ENCODE peak calls at places on chromosomes 2 and 18, in nine cellular contexts. One of them, this sample, is unnamed.

GRCh38 chr2:120470041-120470716 is 124.2 kb downstream of the INHBB start:
- DNase-seq in ovary: peak
- DNase-seq in heart left ventricle: peak
- DNase-seq in nephron progenitor cell: no peak
- DNase-seq in HFF-Myc: peak
- DNase-seq in breast epithelium: peak
- DNase-seq in A673: no peak
- DNase-seq in cardiac fibroblast: peak
- DNase-seq in lower leg skin: peak
- DNase-seq in this sample: no peak

GRCh38 chr2:68994864-68995263 is 18.1 kb upstream of the ANTXR1 start:
- DNase-seq in ovary: no peak
- DNase-seq in heart left ventricle: peak
- DNase-seq in nephron progenitor cell: no peak
- DNase-seq in HFF-Myc: no peak
- DNase-seq in breast epithelium: no peak
- DNase-seq in A673: no peak
- DNase-seq in cardiac fibroblast: peak
- DNase-seq in lower leg skin: peak
- DNase-seq in this sample: no peak

GRCh38 chr2:109647636-109648035 is 33.5 kb downstream of the SOWAHC start:
- DNase-seq in ovary: no peak
- DNase-seq in heart left ventricle: no peak
- DNase-seq in nephron progenitor cell: no peak
- DNase-seq in HFF-Myc: no peak
- DNase-seq in breast epithelium: no peak
- DNase-seq in A673: no peak
- DNase-seq in cardiac fibroblast: peak
- DNase-seq in lower leg skin: no peak
- DNase-seq in this sample: no peak

GRCh38 chr2:20620696-20621365 is 30.1 kb downstream of the HS1BP3 start:
- DNase-seq in ovary: no peak
- DNase-seq in heart left ventricle: peak
- DNase-seq in nephron progenitor cell: no peak
- DNase-seq in HFF-Myc: no peak
- DNase-seq in breast epithelium: peak
- DNase-seq in A673: no peak
- DNase-seq in cardiac fibroblast: no peak
- DNase-seq in lower leg skin: no peak
- DNase-seq in this sample: no peak

GRCh38 chr2:63827749-63828148 is 13.9 kb upstream of the UGP2 start:
- DNase-seq in ovary: no peak
- DNase-seq in heart left ventricle: no peak
- DNase-seq in nephron progenitor cell: no peak
- DNase-seq in HFF-Myc: no peak
- DNase-seq in breast epithelium: no peak
- DNase-seq in A673: no peak
- DNase-seq in cardiac fibroblast: peak
- DNase-seq in lower leg skin: no peak
- DNase-seq in this sample: no peak

GRCh38 chr2:129318581-129319421 is 660.7 kb upstream of the RAB6C start:
- DNase-seq in ovary: no peak
- DNase-seq in heart left ventricle: no peak
- DNase-seq in nephron progenitor cell: peak
- DNase-seq in HFF-Myc: no peak
- DNase-seq in breast epithelium: no peak
- DNase-seq in A673: no peak
- DNase-seq in cardiac fibroblast: peak
- DNase-seq in lower leg skin: no peak
- DNase-seq in this sample: no peak

GRCh38 chr18:63025251-63025710 is 294.3 kb downstream of the BCL2 start:
- DNase-seq in ovary: peak
- DNase-seq in heart left ventricle: no peak
- DNase-seq in nephron progenitor cell: peak
- DNase-seq in HFF-Myc: no peak
- DNase-seq in breast epithelium: peak
- DNase-seq in A673: peak
- DNase-seq in cardiac fibroblast: peak
- DNase-seq in lower leg skin: no peak
- DNase-seq in this sample: no peak

GRCh38 chr18:76494541-76495403 is at the start of gene ZNF516:
- DNase-seq in ovary: peak
- DNase-seq in heart left ventricle: peak
- DNase-seq in nephron progenitor cell: peak
- DNase-seq in HFF-Myc: no peak
- DNase-seq in breast epithelium: no peak
- DNase-seq in A673: peak
- DNase-seq in cardiac fibroblast: peak
- DNase-seq in lower leg skin: no peak
- DNase-seq in this sample: no peak

GRCh38 chr2:79100301-79100700 is 12.5 kb upstream of the REG1B start:
- DNase-seq in ovary: no peak
- DNase-seq in heart left ventricle: no peak
- DNase-seq in nephron progenitor cell: no peak
- DNase-seq in HFF-Myc: no peak
- DNase-seq in breast epithelium: no peak
- DNase-seq in A673: no peak
- DNase-seq in cardiac fibroblast: no peak
- DNase-seq in lower leg skin: no peak
- DNase-seq in this sample: no peak

GRCh38 chr18:23810396-23810795 is 121.1 kb downstream of the LAMA3 start:
- DNase-seq in ovary: no peak
- DNase-seq in heart left ventricle: no peak
- DNase-seq in nephron progenitor cell: no peak
- DNase-seq in HFF-Myc: no peak
- DNase-seq in breast epithelium: no peak
- DNase-seq in A673: no peak
- DNase-seq in cardiac fibroblast: no peak
- DNase-seq in lower leg skin: no peak
- DNase-seq in this sample: no peak

GRCh38 chr2:73176205-73176880 is 26.0 kb upstream of the NOTO start:
- DNase-seq in ovary: peak
- DNase-seq in heart left ventricle: no peak
- DNase-seq in nephron progenitor cell: peak
- DNase-seq in HFF-Myc: no peak
- DNase-seq in breast epithelium: no peak
- DNase-seq in A673: peak
- DNase-seq in cardiac fibroblast: no peak
- DNase-seq in lower leg skin: no peak
- DNase-seq in this sample: no peak

GRCh38 chr18:45569566-45569965 is 45.7 kb upstream of the SLC14A2 start:
- DNase-seq in ovary: no peak
- DNase-seq in heart left ventricle: no peak
- DNase-seq in nephron progenitor cell: no peak
- DNase-seq in HFF-Myc: no peak
- DNase-seq in breast epithelium: no peak
- DNase-seq in A673: no peak
- DNase-seq in cardiac fibroblast: no peak
- DNase-seq in lower leg skin: no peak
- DNase-seq in this sample: no peak

GRCh38 chr18:45571161-45571560 is 44.1 kb upstream of the SLC14A2 start:
- DNase-seq in ovary: no peak
- DNase-seq in heart left ventricle: no peak
- DNase-seq in nephron progenitor cell: no peak
- DNase-seq in HFF-Myc: no peak
- DNase-seq in breast epithelium: no peak
- DNase-seq in A673: no peak
- DNase-seq in cardiac fibroblast: no peak
- DNase-seq in lower leg skin: no peak
- DNase-seq in this sample: no peak

GRCh38 chr18:45568017-45568416 is 47.3 kb upstream of the SLC14A2 start:
- DNase-seq in ovary: no peak
- DNase-seq in heart left ventricle: no peak
- DNase-seq in nephron progenitor cell: no peak
- DNase-seq in HFF-Myc: no peak
- DNase-seq in breast epithelium: no peak
- DNase-seq in A673: no peak
- DNase-seq in cardiac fibroblast: no peak
- DNase-seq in lower leg skin: no peak
- DNase-seq in this sample: no peak

GRCh38 chr18:45567123-45567522 is 48.2 kb upstream of the SLC14A2 start:
- DNase-seq in ovary: no peak
- DNase-seq in heart left ventricle: peak
- DNase-seq in nephron progenitor cell: peak
- DNase-seq in HFF-Myc: no peak
- DNase-seq in breast epithelium: no peak
- DNase-seq in A673: no peak
- DNase-seq in cardiac fibroblast: no peak
- DNase-seq in lower leg skin: no peak
- DNase-seq in this sample: no peak

GRCh38 chr18:45571714-45572113 is 43.6 kb upstream of the SLC14A2 start:
- DNase-seq in ovary: no peak
- DNase-seq in heart left ventricle: no peak
- DNase-seq in nephron progenitor cell: no peak
- DNase-seq in HFF-Myc: no peak
- DNase-seq in breast epithelium: no peak
- DNase-seq in A673: no peak
- DNase-seq in cardiac fibroblast: no peak
- DNase-seq in lower leg skin: no peak
- DNase-seq in this sample: no peak
- TF ChIP-seq CTCF in ovary: no peak
- TF ChIP-seq CTCF in heart left ventricle: no peak
- TF ChIP-seq CTCF in nephron progenitor cell: peak
- TF ChIP-seq CTCF in HFF-Myc: no peak
- TF ChIP-seq CTCF in breast epithelium: no peak
- TF ChIP-seq CTCF in A673: peak
- TF ChIP-seq CTCF in cardiac fibroblast: peak
- TF ChIP-seq CTCF in lower leg skin: no peak
- TF ChIP-seq CTCF in this sample: peak

GRCh38 chr18:50458366-50458765 is 83.5 kb downstream of the SKA1 start:
- DNase-seq in ovary: no peak
- DNase-seq in heart left ventricle: no peak
- DNase-seq in nephron progenitor cell: no peak
- DNase-seq in HFF-Myc: no peak
- DNase-seq in breast epithelium: no peak
- DNase-seq in A673: no peak
- DNase-seq in cardiac fibroblast: no peak
- DNase-seq in lower leg skin: no peak
- DNase-seq in this sample: no peak

GRCh38 chr18:50460691-50461090 is 85.8 kb downstream of the SKA1 start:
- DNase-seq in ovary: no peak
- DNase-seq in heart left ventricle: no peak
- DNase-seq in nephron progenitor cell: no peak
- DNase-seq in HFF-Myc: no peak
- DNase-seq in breast epithelium: no peak
- DNase-seq in A673: no peak
- DNase-seq in cardiac fibroblast: no peak
- DNase-seq in lower leg skin: no peak
- DNase-seq in this sample: no peak

GRCh38 chr18:50458796-50459195 is 84.0 kb downstream of the SKA1 start:
- DNase-seq in ovary: no peak
- DNase-seq in heart left ventricle: no peak
- DNase-seq in nephron progenitor cell: no peak
- DNase-seq in HFF-Myc: no peak
- DNase-seq in breast epithelium: no peak
- DNase-seq in A673: no peak
- DNase-seq in cardiac fibroblast: no peak
- DNase-seq in lower leg skin: no peak
- DNase-seq in this sample: no peak

GRCh38 chr18:50460062-50460461 is 85.2 kb downstream of the SKA1 start:
- DNase-seq in ovary: no peak
- DNase-seq in heart left ventricle: no peak
- DNase-seq in nephron progenitor cell: no peak
- DNase-seq in HFF-Myc: no peak
- DNase-seq in breast epithelium: no peak
- DNase-seq in A673: no peak
- DNase-seq in cardiac fibroblast: no peak
- DNase-seq in lower leg skin: no peak
- DNase-seq in this sample: no peak

DNA sequence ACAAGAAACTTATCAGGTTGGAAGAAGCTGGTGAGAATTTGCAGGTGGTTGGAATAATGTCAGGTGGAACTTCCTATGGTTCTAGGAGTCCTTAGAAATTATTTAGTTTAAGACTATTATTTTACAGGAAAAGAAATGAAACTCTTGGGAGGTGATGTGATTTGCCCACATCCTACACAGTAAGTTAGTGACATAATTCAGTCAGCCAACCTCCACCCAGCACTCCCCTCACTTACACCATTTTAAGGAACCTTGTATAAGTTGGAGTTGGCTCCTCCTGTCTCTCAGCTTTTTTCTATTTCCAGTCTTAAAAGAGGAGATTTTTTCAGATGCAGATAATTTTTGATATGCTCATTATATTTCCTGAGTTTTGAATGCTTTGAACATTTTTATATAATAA is 86.4 kb downstream of the SKA1 start:
- DNase-seq in ovary: no peak
- DNase-seq in heart left ventricle: no peak
- DNase-seq in nephron progenitor cell: no peak
- DNase-seq in HFF-Myc: no peak
- DNase-seq in breast epithelium: no peak
- DNase-seq in A673: no peak
- DNase-seq in cardiac fibroblast: no peak
- DNase-seq in lower leg skin: no peak
- DNase-seq in this sample: no peak
- TF ChIP-seq CTCF in ovary: no peak
- TF ChIP-seq CTCF in heart left ventricle: no peak
- TF ChIP-seq CTCF in nephron progenitor cell: no peak
- TF ChIP-seq CTCF in HFF-Myc: no peak
- TF ChIP-seq CTCF in breast epithelium: no peak
- TF ChIP-seq CTCF in A673: no peak
- TF ChIP-seq CTCF in cardiac fibroblast: no peak
- TF ChIP-seq CTCF in lower leg skin: no peak
- TF ChIP-seq CTCF in this sample: no peak

DNA sequence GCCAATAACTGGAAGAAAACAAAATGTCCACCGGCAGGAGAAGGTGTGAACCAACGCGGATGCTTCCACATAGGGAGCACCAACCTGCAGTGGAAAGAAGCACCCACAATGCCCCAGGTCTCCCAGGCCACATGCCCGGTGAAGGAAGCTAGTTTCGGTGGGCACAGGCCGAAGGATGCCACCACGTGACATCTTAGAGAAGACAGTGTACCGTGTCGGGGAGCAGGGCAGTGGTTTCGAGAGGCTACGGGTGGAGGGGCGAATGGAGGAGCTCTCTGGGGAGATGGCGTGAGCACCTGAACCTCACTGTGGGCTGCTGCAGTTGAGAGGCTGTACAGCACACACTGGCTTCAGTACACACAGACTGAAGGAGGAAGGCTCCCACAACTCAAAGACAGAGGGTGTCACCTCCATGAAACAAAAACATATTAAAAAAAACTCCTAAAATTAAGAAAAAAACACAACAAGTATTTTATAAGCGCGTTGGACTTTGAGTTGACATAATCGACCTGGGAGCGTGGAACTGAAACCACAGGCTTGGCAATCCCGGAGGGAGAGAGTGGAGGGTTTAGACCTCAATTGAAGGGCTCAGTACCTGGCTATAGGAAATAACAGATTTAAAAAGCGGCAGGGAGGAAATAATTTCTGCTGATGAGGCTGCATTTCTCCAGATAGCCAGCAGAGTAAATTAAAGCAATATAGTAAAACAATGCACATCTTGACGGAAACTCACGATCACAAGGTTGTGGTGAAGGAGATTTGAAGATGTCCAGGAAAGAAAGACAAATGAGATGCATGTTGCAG is 160.1 kb downstream of the RTP5 start:
- DNase-seq in ovary: no peak
- DNase-seq in heart left ventricle: no peak
- DNase-seq in nephron progenitor cell: no peak
- DNase-seq in HFF-Myc: no peak
- DNase-seq in breast epithelium: peak
- DNase-seq in A673: no peak
- DNase-seq in cardiac fibroblast: no peak
- DNase-seq in lower leg skin: no peak
- DNase-seq in this sample: peak
- TF ChIP-seq CTCF in ovary: no peak
- TF ChIP-seq CTCF in heart left ventricle: no peak
- TF ChIP-seq CTCF in nephron progenitor cell: no peak
- TF ChIP-seq CTCF in HFF-Myc: no peak
- TF ChIP-seq CTCF in breast epithelium: no peak
- TF ChIP-seq CTCF in A673: no peak
- TF ChIP-seq CTCF in cardiac fibroblast: no peak
- TF ChIP-seq CTCF in lower leg skin: no peak
- TF ChIP-seq CTCF in this sample: no peak

GRCh38 chr2:113200236-113200635 is 26.5 kb downstream of the PSD4 start:
- DNase-seq in ovary: no peak
- DNase-seq in heart left ventricle: no peak
- DNase-seq in nephron progenitor cell: no peak
- DNase-seq in HFF-Myc: no peak
- DNase-seq in breast epithelium: no peak
- DNase-seq in A673: peak
- DNase-seq in cardiac fibroblast: no peak
- DNase-seq in lower leg skin: no peak
- DNase-seq in this sample: no peak
- TF ChIP-seq CTCF in ovary: no peak
- TF ChIP-seq CTCF in heart left ventricle: no peak
- TF ChIP-seq CTCF in nephron progenitor cell: no peak
- TF ChIP-seq CTCF in HFF-Myc: peak
- TF ChIP-seq CTCF in breast epithelium: no peak
- TF ChIP-seq CTCF in A673: peak
- TF ChIP-seq CTCF in cardiac fibroblast: no peak
- TF ChIP-seq CTCF in lower leg skin: no peak
- TF ChIP-seq CTCF in this sample: peak

This sample was measured in osteocyte.